ENCODE peak calls at places on chromosome 11, in ten cellular contexts. Y, X, E, R, N, I, S, J, A and P are unnamed samples. For H3K9me3, the result is how much of the 10 kb centered on the place peaks cover.

GRCh38 chr11:11966826-11967668 is 41.4 kb downstream of the DKK3 start:
- DNase-seq in Y (peak), X (peak), E (peak), R (peak), N (peak), I (peak), S (peak), J (peak), A (peak), P (peak)

GRCh38 chr11:4697583-4697982 is at the start of gene OR51E2:
- DNase-seq in Y (no peak), X (no peak), E (no peak), R (no peak), N (no peak), I (no peak), S (no peak), J (no peak), A (peak), P (peak)

GRCh38 chr11:94968334-94968958 is 4.9 kb downstream of the CWC15 start:
- DNase-seq in Y (no peak), X (peak), E (no peak), R (no peak), N (peak), I (no peak), S (no peak), J (no peak), A (no peak), P (no peak)

GRCh38 chr11:77672276-77672675 is 34.7 kb upstream of the CLNS1A start:
- DNase-seq in Y (no peak), X (no peak), E (no peak), R (no peak), N (peak), I (no peak), S (peak), J (no peak), A (peak), P (peak)

GRCh38 chr11:82174610-82175009 is 559.1 kb downstream of the FAM181B start:
- DNase-seq in Y (no peak), X (no peak), E (no peak), R (no peak), N (no peak), I (no peak), S (no peak), J (no peak), A (no peak), P (no peak)

GRCh38 chr11:9206496-9206895 is 58.7 kb downstream of the DENND5A start:
- DNase-seq in Y (no peak), X (no peak), E (no peak), R (no peak), N (peak), I (no peak), S (no peak), J (no peak), A (no peak), P (no peak)

GRCh38 chr11:73287400-73288101 is 15.4 kb downstream of the P2RY6 start:
- DNase-seq in Y (no peak), X (no peak), E (no peak), R (no peak), N (no peak), I (no peak), S (no peak), J (peak), A (no peak), P (no peak)

GRCh38 chr11:1260023-1260501 is 37.2 kb downstream of the MUC5B start:
- DNase-seq in Y (peak), X (no peak), E (no peak), R (peak), N (peak), I (no peak), S (no peak), J (peak), A (peak), P (peak)

GRCh38 chr11:127643659-127644058 is 643.1 kb upstream of the KIRREL3 start:
- DNase-seq in Y (no peak), X (no peak), E (no peak), R (no peak), N (no peak), I (no peak), S (no peak), J (no peak), A (no peak), P (no peak)

GRCh38 chr11:63490551-63491239 is at the start of gene PLAAT5:
- DNase-seq in Y (no peak), X (peak), E (peak), R (no peak), N (peak), I (peak), S (no peak), J (no peak), A (peak), P (no peak)

GRCh38 chr11:83681944-83682644 is 395.9 kb upstream of the CCDC90B start:
- DNase-seq in Y (no peak), X (no peak), E (no peak), R (no peak), N (no peak), I (no peak), S (no peak), J (no peak), A (no peak), P (no peak)

GRCh38 chr11:91310085-91310484 is 914.5 kb upstream of the FAT3 start:
- DNase-seq in Y (no peak), X (no peak), E (no peak), R (no peak), N (no peak), I (no peak), S (no peak), J (no peak), A (no peak), P (no peak)

GRCh38 chr11:91305402-91305801 is 919.2 kb upstream of the FAT3 start:
- DNase-seq in Y (no peak), X (peak), E (no peak), R (no peak), N (no peak), I (no peak), S (no peak), J (no peak), A (no peak), P (no peak)

GRCh38 chr11:91303754-91304153 is 920.9 kb upstream of the FAT3 start:
- DNase-seq in Y (no peak), X (no peak), E (no peak), R (no peak), N (no peak), I (no peak), S (no peak), J (no peak), A (no peak), P (no peak)

GRCh38 chr11:91308069-91308468 is 916.5 kb upstream of the FAT3 start:
- DNase-seq in Y (no peak), X (peak), E (no peak), R (no peak), N (no peak), I (no peak), S (no peak), J (no peak), A (no peak), P (no peak)
- H3K9me3 ChIP-seq in Y (under half), X (under half), E (under half), R (under half), N (under half), I (under half), S (under half), J (under half), A (under half), P (under half)

GRCh38 chr11:17408026-17408425 is 19.6 kb upstream of the KCNJ11 start:
- DNase-seq in Y (no peak), X (no peak), E (no peak), R (no peak), N (no peak), I (no peak), S (no peak), J (no peak), A (no peak), P (no peak)

GRCh38 chr11:17411418-17411817 is 23.0 kb upstream of the KCNJ11 start:
- DNase-seq in Y (no peak), X (no peak), E (no peak), R (no peak), N (no peak), I (no peak), S (no peak), J (no peak), A (no peak), P (no peak)

GRCh38 chr11:17408641-17409040 is 20.2 kb upstream of the KCNJ11 start:
- DNase-seq in Y (no peak), X (no peak), E (no peak), R (no peak), N (no peak), I (no peak), S (no peak), J (no peak), A (no peak), P (no peak)

GRCh38 chr11:17412488-17413180 is 24.2 kb upstream of the KCNJ11 start:
- DNase-seq in Y (no peak), X (no peak), E (no peak), R (no peak), N (no peak), I (no peak), S (no peak), J (no peak), A (no peak), P (no peak)

DNA sequence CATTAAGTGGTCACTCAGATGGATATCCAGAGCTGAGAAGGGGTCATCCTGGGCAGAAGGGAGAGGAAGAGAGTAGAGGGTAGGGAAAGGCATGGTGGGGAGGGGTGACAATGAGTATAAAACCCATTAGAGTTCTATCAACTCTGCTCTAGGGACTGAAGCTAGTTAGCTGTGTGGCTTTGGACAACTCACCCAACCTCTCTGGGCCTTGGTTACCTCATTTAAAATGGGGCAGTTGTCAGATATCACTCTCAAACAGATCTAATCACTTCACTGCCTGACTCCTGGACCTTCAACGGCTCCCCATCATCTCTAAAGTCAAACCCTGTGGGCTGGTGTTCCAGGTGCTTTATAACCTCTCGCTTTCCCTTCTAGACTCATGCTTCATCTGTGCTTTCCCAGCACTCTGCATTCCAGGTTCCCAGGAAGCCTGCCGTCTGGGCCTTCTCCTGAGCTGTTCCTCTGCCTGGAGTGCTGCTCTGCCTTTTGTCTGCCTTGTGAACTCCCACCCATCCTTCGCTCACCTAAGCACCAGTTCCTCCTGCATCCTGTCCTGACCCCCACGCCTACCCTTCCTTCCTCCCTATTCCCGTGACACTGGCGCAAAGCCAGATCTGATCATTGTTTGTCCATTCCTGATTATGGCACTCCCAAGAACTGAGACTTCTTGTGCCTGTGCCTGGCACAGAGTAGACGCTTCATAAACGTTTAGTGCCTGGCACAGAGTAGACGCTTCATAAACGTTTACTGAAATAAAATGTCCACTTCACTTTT is 22.3 kb upstream of the KCNJ11 start:
- DNase-seq in Y (no peak), X (no peak), E (peak), R (no peak), N (no peak), I (no peak), S (peak), J (no peak), A (peak), P (no peak)
- H3K9me3 ChIP-seq in Y (under half), X (under half), E (under half), R (under half), N (under half), I (under half), S (under half), J (under half), A (under half), P (under half)

DNA sequence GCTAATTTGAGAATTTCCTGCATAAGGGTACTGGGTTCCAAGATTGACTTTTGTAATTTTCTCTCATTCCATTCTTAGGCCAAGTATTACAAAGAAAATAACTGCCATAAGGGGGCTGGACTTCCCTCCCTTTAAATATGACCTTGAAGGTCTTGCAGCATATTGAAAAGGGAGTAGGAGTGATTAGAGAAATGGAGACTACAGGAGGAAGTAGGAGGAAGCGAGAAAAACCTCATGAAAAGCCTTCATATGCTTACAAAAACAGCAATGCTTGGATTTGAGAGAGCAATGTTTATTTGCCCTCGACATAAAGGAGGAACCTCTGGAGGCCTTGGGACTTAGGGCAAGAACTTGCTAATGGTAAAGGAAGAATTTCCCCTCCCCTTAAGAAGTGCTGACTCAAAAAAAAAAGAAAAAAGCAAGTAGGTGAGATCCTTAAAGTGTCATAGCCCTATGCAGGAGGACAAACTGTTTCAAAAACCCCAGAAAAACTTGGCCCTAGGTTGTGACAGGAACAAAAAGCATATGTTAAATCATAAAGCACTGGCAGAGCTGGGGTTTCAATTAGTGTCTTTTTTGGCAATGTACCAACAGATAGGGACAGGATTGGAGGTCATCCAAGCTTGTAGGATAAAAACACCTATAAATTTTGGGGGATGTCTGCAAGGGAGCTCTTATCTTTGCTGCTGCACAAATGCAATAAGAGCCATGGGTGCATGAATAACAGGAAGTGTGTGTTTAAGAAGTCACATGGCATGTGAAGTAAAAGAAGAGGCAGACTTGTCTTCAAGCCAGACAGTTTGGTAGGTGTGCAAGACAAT is 4.9 kb downstream of the GLYAT start:
- DNase-seq in Y (no peak), X (no peak), E (no peak), R (peak), N (no peak), I (no peak), S (no peak), J (peak), A (no peak), P (no peak)
- H3K9me3 ChIP-seq in Y (under half), X (under half), E (under half), R (under half), N (under half), I (under half), S (under half), J (under half), A (under half), P (under half)

GRCh38 chr11:2661173-2662023 is 38.4 kb downstream of the KCNQ1OT1 start:
- DNase-seq in Y (no peak), X (no peak), E (no peak), R (no peak), N (no peak), I (no peak), S (no peak), J (no peak), A (no peak), P (no peak)

GRCh38 chr11:2662024-2662312 is 37.8 kb downstream of the KCNQ1OT1 start:
- DNase-seq in Y (no peak), X (no peak), E (no peak), R (no peak), N (no peak), I (no peak), S (no peak), J (no peak), A (no peak), P (no peak)

GRCh38 chr11:2657697-2658284 is 42.0 kb downstream of the KCNQ1OT1 start:
- DNase-seq in Y (no peak), X (no peak), E (no peak), R (no peak), N (no peak), I (no peak), S (no peak), J (no peak), A (no peak), P (no peak)

GRCh38 chr11:2662430-2663299 is 37.1 kb downstream of the KCNQ1OT1 start:
- DNase-seq in Y (no peak), X (no peak), E (no peak), R (no peak), N (no peak), I (no peak), S (no peak), J (no peak), A (no peak), P (no peak)

GRCh38 chr11:2660357-2660939 is 39.3 kb downstream of the KCNQ1OT1 start:
- DNase-seq in Y (no peak), X (no peak), E (no peak), R (no peak), N (no peak), I (no peak), S (no peak), J (no peak), A (no peak), P (no peak)
- H3K9me3 ChIP-seq in Y (under half), X (under half), E (under half), R (under half), N (under half), I (under half), S (under half), J (under half), A (under half), P (under half)

GRCh38 chr11:134522782-134523570 is 110.9 kb upstream of the B3GAT1 start:
- DNase-seq in Y (no peak), X (no peak), E (no peak), R (no peak), N (no peak), I (no peak), S (no peak), J (no peak), A (no peak), P (no peak)
- H3K9me3 ChIP-seq in Y (under half), X (under half), E (under half), R (under half), N (under half), I (under half), S (under half), J (under half), A (under half), P (under half)